ENCODE peak calls at places on chromosomes 7 and 10, in seven cellular contexts. Z, L, H, O, Q, W and N are unnamed samples. For H3K4me1 and H3K27me3, the result is how much of the 10 kb centered on the place peaks cover.

GRCh38 chr7:157827045-157827862 is 490.4 kb downstream of the DNAJB6 start:
- DNase-seq in Q (peak), L (peak), O (no peak), H (no peak), W (no peak), Z (no peak), N (no peak)

GRCh38 chr10:62081322-62081945 is 179.9 kb downstream of the ARID5B start:
- DNase-seq in Q (no peak), L (no peak), W (no peak), H (no peak), Z (no peak), O (peak), N (no peak)

GRCh38 chr7:5500056-5500776 is 76.6 kb upstream of the TNRC18 start:
- DNase-seq in L (no peak), O (peak), Z (no peak), H (no peak), W (no peak), Q (no peak), N (no peak)

GRCh38 chr7:85554294-85554877 is 367.5 kb upstream of the SEMA3D start:
- DNase-seq in Q (no peak), H (no peak), L (no peak), W (no peak), O (peak), Z (no peak), N (no peak)

GRCh38 chr7:54015251-54015650 is 526.9 kb upstream of the VSTM2A start:
- DNase-seq in W (no peak), H (no peak), Q (no peak), L (no peak), Z (no peak), O (no peak), N (no peak)

GRCh38 chr10:132641966-132642731 is 104.6 kb downstream of the INPP5A start:
- DNase-seq in Q (peak), W (no peak), O (no peak), H (no peak), L (peak), Z (peak), N (no peak)

GRCh38 chr10:23106508-23106907 is 11.1 kb downstream of the MSRB2 start:
- DNase-seq in W (no peak), Z (no peak), O (no peak), L (no peak), H (no peak), Q (no peak), N (no peak)

GRCh38 chr10:28266449-28267224 is 36.2 kb downstream of the MPP7 start:
- DNase-seq in W (no peak), Q (no peak), L (no peak), O (no peak), H (no peak), Z (no peak), N (no peak)

GRCh38 chr10:15571570-15571969 is 148.2 kb downstream of the ITGA8 start:
- DNase-seq in O (peak), Z (peak), W (no peak), L (no peak), H (no peak), Q (peak), N (no peak)

DNA sequence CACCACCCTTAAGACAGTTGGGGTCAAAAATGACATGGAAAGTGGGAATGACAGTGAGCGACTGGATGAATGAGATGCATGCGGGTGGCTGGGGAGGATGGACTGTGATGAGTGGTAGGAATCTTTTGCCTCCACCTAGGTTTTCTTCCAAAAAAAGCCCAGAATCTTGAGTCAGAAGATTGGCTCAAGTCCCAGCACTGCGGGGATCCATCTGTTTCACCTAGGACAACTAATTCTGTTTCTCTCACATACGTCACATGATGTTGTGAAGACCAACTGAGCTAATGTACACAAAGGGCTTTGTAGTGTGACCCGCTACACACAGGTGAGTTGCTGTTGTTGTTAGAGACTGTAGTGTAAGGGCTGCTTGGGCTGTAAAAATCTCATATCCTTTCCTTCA is 58.5 kb upstream of the SLC35B4 start:
- DNase-seq in Z (no peak), Q (no peak), H (no peak), L (no peak), O (no peak), W (no peak), N (no peak)
- H3K27ac ChIP-seq in Z (no peak), Q (no peak), H (no peak), L (no peak), O (no peak), W (no peak), N (no peak)

DNA sequence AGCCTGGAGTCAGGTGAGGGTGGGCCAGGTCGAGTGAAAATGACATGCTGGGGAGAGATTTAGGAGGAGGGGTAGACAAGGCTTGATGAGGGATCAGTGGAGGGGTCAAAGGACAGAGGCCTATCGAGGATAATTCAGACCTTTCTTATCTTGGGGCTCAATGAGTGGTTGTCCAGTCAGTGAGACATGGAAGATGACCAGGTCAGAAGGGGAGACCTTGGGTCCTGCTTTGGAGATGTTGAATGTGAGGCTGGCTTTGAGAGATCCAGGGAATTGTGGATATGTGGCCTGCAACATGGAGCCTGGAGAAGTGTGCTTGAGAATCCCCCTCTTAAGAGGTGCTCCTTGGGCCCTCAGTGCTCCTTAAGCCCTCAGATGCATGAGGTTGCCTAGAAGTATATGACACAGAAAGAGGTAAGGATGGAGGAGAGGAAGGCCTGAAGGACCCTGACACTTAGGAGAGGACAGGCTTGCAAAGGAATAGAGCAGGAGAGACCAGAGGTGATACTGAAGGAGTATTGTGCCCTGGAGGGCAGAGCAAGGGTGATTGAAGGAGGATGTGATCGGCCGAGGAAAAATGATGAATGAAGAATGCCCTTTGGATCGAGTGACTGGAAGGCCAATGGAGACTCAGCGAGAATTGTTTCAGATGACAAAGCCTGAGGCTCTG is 129.8 kb upstream of the GPR26 start:
- DNase-seq in Z (no peak), O (no peak), W (no peak), H (no peak), Q (no peak), L (no peak), N (no peak)
- H3K4me1 ChIP-seq in Z (under half), O (under half), W (under half), H (under half), Q (under half), L (under half), N (under half)

DNA sequence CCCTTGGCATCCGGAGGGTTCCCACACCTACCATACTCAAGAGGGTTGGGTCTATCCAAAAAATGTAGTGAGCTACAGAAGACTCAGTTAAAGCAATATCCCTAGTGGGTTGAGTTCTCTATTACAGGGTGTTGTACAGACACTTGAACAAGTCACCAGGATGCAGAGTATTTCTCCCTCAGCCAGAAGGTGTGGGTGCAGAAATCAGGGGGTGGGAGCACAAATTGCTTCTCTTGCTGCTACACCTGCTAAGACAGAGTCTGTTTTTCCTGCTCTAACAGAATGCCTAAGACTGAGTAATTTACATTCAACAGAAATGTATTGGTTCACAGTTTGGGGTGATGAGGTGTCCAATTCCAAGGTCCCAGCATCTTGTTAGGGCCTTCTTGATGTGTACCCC is 433.4 kb downstream of the TCERG1L start:
- DNase-seq in H (no peak), O (no peak), L (no peak), Z (no peak), Q (no peak), W (no peak), N (no peak)
- H3K27me3 ChIP-seq in H (under half), O (under half), L (under half), Z (under half), Q (under half), W (under half), N (under half)

GRCh38 chr10:5551531-5552375 is 27.0 kb downstream of the CALML3 start:
- DNase-seq in W (peak), Q (peak), H (no peak), L (peak), Z (peak), O (peak), N (no peak)
- H3K27ac ChIP-seq in W (peak), Q (peak), H (no peak), L (no peak), Z (peak), O (no peak), N (peak)